ENCODE peak calls at places on chromosomes 1 and 21, in eight cellular contexts. Z is hepatocyte; X is H1; H is fibroblast of lung; L is body of pancreas; U is stomach; E is naive thymus-derived CD4-positive, alpha-beta T cell; A is tibial nerve. P is an unnamed sample. For H3K36me3, the result is how much of the 10 kb centered on the place peaks cover.

GRCh38 chr21:44800103-44800502 is 1.5 kb downstream of the UBE2G2 start:
- DNase-seq in Z (peak), X (no peak), H (peak), L (no peak), U (peak), E (no peak), A (peak), P (no peak)

GRCh38 chr21:46031484-46031883 is 49.9 kb downstream of the COL6A1 start:
- DNase-seq in Z (no peak), X (no peak), H (no peak), L (no peak), U (no peak), E (no peak), A (no peak), P (no peak)

GRCh38 chr21:28391938-28392337 is 600.7 kb downstream of the LTN1 start:
- DNase-seq in Z (no peak), X (no peak), H (no peak), L (no peak), U (no peak), E (no peak), A (no peak), P (no peak)

GRCh38 chr1:236172041-236172579 is 29.8 kb downstream of the GPR137B start:
- DNase-seq in Z (no peak), X (no peak), H (no peak), L (no peak), U (no peak), E (no peak), A (no peak), P (no peak)

GRCh38 chr1:160567858-160568682 is 11.2 kb downstream of the CD84 start:
- DNase-seq in Z (no peak), X (no peak), H (no peak), L (no peak), U (no peak), E (peak), A (no peak), P (peak)

GRCh38 chr1:226404063-226404903 is 3.6 kb downstream of the PARP1 start:
- DNase-seq in Z (no peak), X (no peak), H (peak), L (no peak), U (no peak), E (no peak), A (no peak), P (no peak)

GRCh38 chr1:29195875-29196274 is 14.2 kb upstream of the SRSF4 start:
- DNase-seq in Z (no peak), X (no peak), H (no peak), L (peak), U (peak), E (no peak), A (no peak), P (no peak)

GRCh38 chr1:204685236-204686006 is at the start of gene LRRN2:
- DNase-seq in Z (peak), X (peak), H (no peak), L (no peak), U (no peak), E (no peak), A (no peak), P (no peak)

GRCh38 chr1:94866178-94866822 is 46.1 kb downstream of the SLC44A3 start:
- DNase-seq in Z (no peak), X (no peak), H (peak), L (no peak), U (no peak), E (no peak), A (no peak), P (no peak)

GRCh38 chr1:176448340-176448739 is 14.6 kb upstream of the PAPPA2 start:
- DNase-seq in Z (no peak), X (no peak), H (no peak), L (no peak), U (no peak), E (no peak), A (no peak), P (no peak)

GRCh38 chr1:236064674-236065508 is at the start of gene NID1:
- DNase-seq in Z (peak), X (peak), H (peak), L (peak), U (peak), E (no peak), A (peak), P (no peak)

GRCh38 chr1:51280321-51281096 is 44.4 kb downstream of the RNF11 start:
- DNase-seq in Z (no peak), X (no peak), H (no peak), L (no peak), U (no peak), E (no peak), A (no peak), P (no peak)

GRCh38 chr21:36235058-36235582 is 78.5 kb downstream of the DOP1B start:
- DNase-seq in Z (peak), X (no peak), H (no peak), L (no peak), U (peak), E (no peak), A (no peak), P (no peak)

GRCh38 chr1:225467193-225468020 is 39.6 kb upstream of the LBR start:
- DNase-seq in Z (no peak), X (no peak), H (no peak), L (no peak), U (peak), E (peak), A (peak), P (peak)

GRCh38 chr1:183194527-183195145 is 8.6 kb downstream of the LAMC2 start:
- DNase-seq in Z (no peak), X (no peak), H (no peak), L (no peak), U (no peak), E (peak), A (no peak), P (peak)

GRCh38 chr1:210233216-210233494 is 559 bp downstream of the SERTAD4 start:
- DNase-seq in Z (peak), X (peak), H (no peak), L (no peak), U (no peak), E (no peak), A (no peak), P (no peak)

GRCh38 chr1:14968251-14968812 is 185.2 kb upstream of the TMEM51 start:
- DNase-seq in Z (peak), X (no peak), H (peak), L (no peak), U (no peak), E (no peak), A (peak), P (no peak)

GRCh38 chr1:218751208-218751948 is 406.2 kb downstream of the TGFB2 start:
- DNase-seq in Z (no peak), X (no peak), H (no peak), L (no peak), U (no peak), E (no peak), A (no peak), P (no peak)

GRCh38 chr1:190169311-190170067 is 308.2 kb downstream of the BRINP3 start:
- DNase-seq in Z (no peak), X (no peak), H (peak), L (no peak), U (no peak), E (no peak), A (no peak), P (no peak)

GRCh38 chr1:84027368-84027767 is 28.4 kb upstream of the TTLL7 start:
- DNase-seq in Z (no peak), X (no peak), H (no peak), L (no peak), U (no peak), E (no peak), A (no peak), P (no peak)

GRCh38 chr1:231691618-231692259 is 65.1 kb downstream of the DISC1 start:
- DNase-seq in Z (peak), X (peak), H (no peak), L (no peak), U (no peak), E (no peak), A (peak), P (no peak)

GRCh38 chr1:86156571-86157455 is at the start of gene COL24A1:
- DNase-seq in Z (peak), X (peak), H (peak), L (no peak), U (no peak), E (no peak), A (peak), P (no peak)

GRCh38 chr1:20551945-20552727 is at the start of gene FAM43B:
- DNase-seq in Z (peak), X (peak), H (peak), L (peak), U (no peak), E (no peak), A (peak), P (no peak)

GRCh38 chr1:154944422-154945159 is 8.1 kb upstream of the PMVK start:
- DNase-seq in Z (peak), X (no peak), H (peak), L (no peak), U (no peak), E (no peak), A (no peak), P (no peak)

GRCh38 chr1:50774759-50775351 is 185.2 kb downstream of the FAF1 start:
- DNase-seq in Z (peak), X (no peak), H (peak), L (no peak), U (no peak), E (peak), A (no peak), P (peak)

GRCh38 chr1:177289532-177289931 is 118.8 kb downstream of the BRINP2 start:
- DNase-seq in Z (no peak), X (no peak), H (no peak), L (no peak), U (no peak), E (no peak), A (no peak), P (no peak)

GRCh38 chr21:46559291-46559983 is 45.4 kb downstream of the S100B start:
- DNase-seq in Z (no peak), X (peak), H (no peak), L (no peak), U (peak), E (peak), A (no peak), P (no peak)

GRCh38 chr1:182309631-182310351 is 81.8 kb downstream of the GLUL start:
- DNase-seq in Z (peak), X (no peak), H (no peak), L (no peak), U (no peak), E (no peak), A (peak), P (no peak)

GRCh38 chr1:24942789-24943188 is 12.7 kb upstream of the RUNX3 start:
- DNase-seq in Z (no peak), X (no peak), H (no peak), L (no peak), U (no peak), E (no peak), A (no peak), P (no peak)

GRCh38 chr1:42429623-42430022 is 26.2 kb downstream of the ZMYND12 start:
- DNase-seq in Z (no peak), X (no peak), H (no peak), L (no peak), U (no peak), E (no peak), A (no peak), P (no peak)

GRCh38 chr1:1043411-1043810 is 23.5 kb downstream of the AGRN start:
- DNase-seq in Z (no peak), X (no peak), H (no peak), L (no peak), U (no peak), E (no peak), A (no peak), P (no peak)

DNA sequence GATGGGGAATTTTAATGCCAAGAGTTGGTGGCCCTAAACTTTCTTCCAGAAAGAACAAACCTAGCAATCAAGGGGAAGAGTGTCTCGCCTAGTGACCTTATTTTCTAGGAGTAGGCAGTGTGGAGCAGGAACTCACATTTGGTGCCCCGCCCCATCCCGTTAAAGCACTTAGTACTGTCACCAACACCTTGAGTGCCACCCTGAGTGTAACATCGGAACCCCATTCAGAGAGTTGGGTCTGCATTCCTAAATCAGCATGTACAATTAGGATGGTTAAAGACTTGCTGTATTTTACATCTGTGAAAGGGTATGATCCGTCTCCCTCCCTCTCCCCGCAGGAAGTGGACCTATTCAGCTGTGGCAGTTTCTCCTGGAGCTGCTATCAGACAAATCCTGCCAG is 15.5 kb downstream of the ETS2 start:
- DNase-seq in Z (no peak), X (no peak), H (no peak), L (no peak), U (no peak), E (no peak), A (no peak), P (no peak)
- H3K36me3 ChIP-seq in Z (under half), X (half or more), H (under half), L (half or more), U (half or more), E (under half), A (half or more), P (half or more)

DNA sequence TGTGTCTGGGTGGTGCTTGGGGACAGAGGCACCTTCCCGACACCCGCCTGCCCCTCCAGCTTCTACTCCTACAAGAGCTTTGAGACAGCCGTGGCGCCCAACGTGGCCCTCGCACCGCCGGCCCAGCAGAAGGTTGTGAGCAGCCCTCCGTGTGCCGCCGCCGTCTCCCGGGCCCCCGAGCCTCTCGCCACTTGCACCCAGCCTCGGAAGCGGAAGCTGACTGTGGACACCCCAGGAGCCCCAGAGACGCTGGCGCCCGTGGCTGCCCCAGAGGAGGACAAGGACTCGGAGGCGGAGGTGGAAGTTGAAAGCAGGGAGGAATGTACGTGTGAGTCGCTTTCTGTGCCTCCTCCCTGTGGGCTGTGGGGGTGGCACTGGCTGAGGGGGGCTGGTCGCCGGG is 75.7 kb downstream of the SKI start:
- DNase-seq in Z (no peak), X (no peak), H (no peak), L (no peak), U (no peak), E (no peak), A (no peak), P (no peak)
- H3K36me3 ChIP-seq in Z (under half), X (under half), H (under half), L (under half), U (half or more), E (under half), A (half or more), P (half or more)

GRCh38 chr1:36346741-36347370 is 23.4 kb upstream of the EVA1B start:
- DNase-seq in Z (no peak), X (no peak), H (no peak), L (no peak), U (no peak), E (no peak), A (no peak), P (no peak)
- H3K36me3 ChIP-seq in Z (under half), X (under half), H (under half), L (under half), U (half or more), E (under half), A (half or more), P (half or more)

DNA sequence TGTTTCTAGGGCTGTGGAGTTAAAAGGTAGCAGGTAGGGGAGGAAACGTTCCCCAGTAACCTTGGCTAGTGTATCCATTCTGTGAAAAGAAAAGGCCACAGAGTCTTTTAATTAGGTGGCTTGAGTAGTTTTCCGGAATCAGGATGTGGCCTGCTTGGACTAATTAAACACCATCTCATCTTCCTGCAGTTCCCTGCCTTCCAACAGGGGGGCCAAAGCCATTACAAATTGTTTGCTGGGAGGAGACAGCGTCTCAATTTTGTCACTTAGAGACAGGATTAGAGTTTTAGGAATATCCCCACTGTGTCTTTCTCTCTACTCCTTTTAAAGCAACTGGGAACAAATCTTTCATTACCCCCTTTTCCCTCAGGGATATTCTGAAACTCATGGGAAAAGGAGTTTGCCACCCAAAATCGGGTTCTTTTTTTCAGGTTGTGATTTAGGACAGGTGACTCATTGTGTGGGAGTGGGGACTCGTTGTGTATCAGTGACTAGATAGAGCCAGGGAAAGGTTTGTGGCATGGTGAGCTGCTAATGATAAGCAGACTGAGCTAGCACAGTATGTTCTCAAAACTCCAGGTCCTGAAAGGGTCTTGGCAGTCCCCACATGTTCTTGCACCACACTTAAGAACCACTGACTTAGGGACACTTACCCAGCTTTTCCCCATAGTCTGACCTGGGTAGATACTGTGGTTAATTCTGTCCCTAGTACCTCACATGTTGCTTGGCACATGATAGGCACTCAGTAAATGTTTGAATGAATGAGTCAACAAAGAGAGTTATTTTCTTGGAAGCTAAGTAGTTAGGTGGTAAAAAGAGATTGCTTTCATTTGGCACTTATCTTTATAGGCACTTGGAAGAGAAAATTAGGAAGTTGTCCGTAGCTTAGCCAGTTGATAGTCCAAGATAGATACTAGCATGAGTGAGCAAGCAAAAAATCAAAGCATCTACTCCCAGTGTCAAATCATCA is 22.5 kb downstream of the INTS3 start:
- DNase-seq in Z (no peak), X (no peak), H (no peak), L (no peak), U (no peak), E (no peak), A (peak), P (no peak)
- H3K36me3 ChIP-seq in Z (under half), X (half or more), H (under half), L (under half), U (half or more), E (under half), A (half or more), P (half or more)

GRCh38 chr1:26536081-26536480 is 6.5 kb downstream of the RPS6KA1 start:
- DNase-seq in Z (no peak), X (no peak), H (no peak), L (no peak), U (no peak), E (no peak), A (no peak), P (no peak)
- H3K36me3 ChIP-seq in Z (under half), X (under half), H (under half), L (under half), U (under half), E (under half), A (under half), P (under half)

DNA sequence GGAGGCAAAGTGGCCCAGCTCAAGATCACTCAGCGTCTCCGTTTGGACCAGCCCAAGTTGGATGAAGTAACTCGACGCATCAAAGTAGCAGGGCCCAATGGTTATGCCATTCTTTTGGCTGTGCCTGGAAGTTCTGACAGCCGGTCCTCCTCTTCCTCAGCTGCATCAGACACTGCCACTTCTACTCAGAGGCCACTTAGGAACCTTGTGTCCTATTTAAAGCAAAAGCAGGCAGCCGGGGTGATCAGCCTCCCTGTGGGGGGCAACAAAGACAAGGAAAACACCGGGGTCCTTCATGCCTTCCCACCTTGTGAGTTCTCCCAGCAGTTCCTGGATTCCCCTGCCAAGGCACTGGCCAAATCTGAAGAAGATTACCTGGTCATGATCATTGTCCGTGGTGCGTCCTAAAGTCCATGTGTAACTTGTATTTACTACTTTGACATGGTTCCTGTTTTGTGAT is 2.7 kb downstream of the RBM15 start:
- DNase-seq in Z (no peak), X (no peak), H (no peak), L (no peak), U (no peak), E (no peak), A (no peak), P (no peak)
- H3K36me3 ChIP-seq in Z (under half), X (under half), H (under half), L (under half), U (under half), E (under half), A (under half), P (half or more)

GRCh38 chr1:26748351-26748750 is 39.4 kb upstream of the PIGV start:
- DNase-seq in Z (no peak), X (no peak), H (no peak), L (no peak), U (no peak), E (no peak), A (no peak), P (no peak)

GRCh38 chr1:26743426-26744059 is 44.2 kb upstream of the PIGV start:
- DNase-seq in Z (no peak), X (no peak), H (no peak), L (no peak), U (no peak), E (no peak), A (no peak), P (no peak)

GRCh38 chr1:26744075-26744958 is 43.4 kb upstream of the PIGV start:
- DNase-seq in Z (peak), X (peak), H (peak), L (peak), U (peak), E (peak), A (peak), P (peak)

GRCh38 chr1:26747048-26747447 is 40.7 kb upstream of the PIGV start:
- DNase-seq in Z (no peak), X (no peak), H (no peak), L (no peak), U (no peak), E (no peak), A (no peak), P (no peak)

DNA sequence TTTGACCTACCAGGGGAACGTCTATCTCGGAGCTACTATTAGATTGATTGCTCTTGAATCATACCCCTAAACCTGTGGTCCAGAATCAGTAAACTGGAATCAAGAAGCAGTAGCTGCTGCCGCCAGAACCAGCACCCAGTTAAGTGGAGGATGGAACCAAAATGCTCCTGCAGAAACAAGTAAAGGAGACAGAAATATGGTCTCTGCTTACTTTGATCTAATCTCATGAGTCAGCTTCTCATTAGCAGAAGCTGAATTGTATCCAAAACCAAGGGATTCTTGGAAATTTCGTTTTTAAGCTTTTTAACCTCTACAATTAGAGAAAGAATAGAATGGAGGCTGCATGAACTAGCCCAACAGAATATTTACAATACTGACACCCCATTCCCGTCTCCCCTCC is 42.6 kb upstream of the PIGV start:
- DNase-seq in Z (no peak), X (no peak), H (peak), L (no peak), U (no peak), E (no peak), A (no peak), P (no peak)
- H3K36me3 ChIP-seq in Z (under half), X (under half), H (under half), L (under half), U (half or more), E (under half), A (half or more), P (half or more)